ENCODE peak calls at places on chromosome 6, in seven cellular contexts. P is cardiac muscle cell; H is CD4-positive, alpha-beta memory T cell; L is lower lobe of right lung; J is astrocyte of the cerebellum; C is heart right ventricle; D is psoas muscle. G is an unnamed sample.

GRCh38 chr6:127879685-127880084 is 21.2 kb downstream of the THEMIS start:
- DNase-seq in P (peak; percentile 42), H (no peak), L (no peak), J (no peak), C (peak; percentile 5), D (no peak), G (peak; percentile 20)

GRCh38 chr6:125154184-125155135 is 887 bp downstream of the TPD52L1 start:
- DNase-seq in P (no peak), H (no peak), L (peak; percentile 57), J (no peak), C (peak; percentile 43), D (peak; percentile 54), G (peak; percentile 57)

GRCh38 chr6:36210157-36210556 is 13.6 kb downstream of the BRPF3 start:
- DNase-seq in P (no peak), H (no peak), L (no peak), J (no peak), C (no peak), D (no peak), G (no peak)

GRCh38 chr6:151916680-151917164 is 109.2 kb downstream of the ESR1 start:
- DNase-seq in P (peak; percentile 19), H (no peak), L (no peak), J (peak; percentile 16), C (no peak), D (no peak), G (no peak)

GRCh38 chr6:12851123-12851695 is 134.6 kb downstream of the PHACTR1 start:
- DNase-seq in P (peak; percentile 71), H (no peak), L (no peak), J (no peak), C (no peak), D (no peak), G (no peak)

GRCh38 chr6:48476257-48476656 is 365.3 kb upstream of the PTCHD4 start:
- DNase-seq in P (peak; percentile 64), H (no peak), L (no peak), J (peak; percentile 8), C (no peak), D (no peak), G (no peak)

GRCh38 chr6:34934516-34934915 is 45.5 kb downstream of the ANKS1A start:
- DNase-seq in P (peak; percentile 96), H (no peak), L (peak; percentile 79), J (peak; percentile 70), C (peak; percentile 86), D (peak; percentile 62), G (peak; percentile 81)

GRCh38 chr6:70411542-70411941 is 1.8 kb upstream of the FAM135A start:
- DNase-seq in P (no peak), H (no peak), L (no peak), J (no peak), C (no peak), D (no peak), G (no peak)

GRCh38 chr6:129016844-129017243 is 133.9 kb downstream of the LAMA2 start:
- DNase-seq in P (no peak), H (no peak), L (no peak), J (no peak), C (no peak), D (no peak), G (no peak)

GRCh38 chr6:87722831-87723726 is 21.0 kb upstream of the AKIRIN2 start:
- DNase-seq in P (peak; percentile 95), H (no peak), L (peak; percentile 68), J (peak; percentile 95), C (peak; percentile 54), D (peak; percentile 67), G (peak; percentile 77)

GRCh38 chr6:7147051-7147671 is 39.4 kb downstream of the RREB1 start:
- DNase-seq in P (no peak), H (no peak), L (no peak), J (no peak), C (no peak), D (no peak), G (no peak)

GRCh38 chr6:37540390-37540789 is 40.7 kb upstream of the CCDC167 start:
- DNase-seq in P (no peak), H (no peak), L (no peak), J (no peak), C (no peak), D (no peak), G (no peak)

GRCh38 chr6:53179961-53180651 is 31.5 kb upstream of the GCM1 start:
- DNase-seq in P (peak; percentile 72), H (peak; percentile 49), L (peak; percentile 50), J (no peak), C (peak; percentile 25), D (peak; percentile 21), G (peak; percentile 70)

GRCh38 chr6:106731843-106732160 is 102.4 kb downstream of the QRSL1 start:
- DNase-seq in P (no peak), H (no peak), L (no peak), J (no peak), C (no peak), D (no peak), G (no peak)

GRCh38 chr6:21507811-21508210 is 85.7 kb upstream of the SOX4 start:
- DNase-seq in P (peak; percentile 11), H (no peak), L (no peak), J (no peak), C (no peak), D (no peak), G (no peak)

GRCh38 chr6:74268821-74269600 is 573.0 kb downstream of the CD109 start:
- DNase-seq in P (no peak), H (no peak), L (no peak), J (no peak), C (no peak), D (no peak), G (no peak)

GRCh38 chr6:90251295-90251992 is 45.2 kb downstream of the BACH2 start:
- DNase-seq in P (no peak), H (no peak), L (no peak), J (no peak), C (no peak), D (no peak), G (no peak)

GRCh38 chr6:110526731-110527130 is 50.3 kb upstream of the SLC22A16 start:
- DNase-seq in P (no peak), H (no peak), L (no peak), J (no peak), C (no peak), D (no peak), G (no peak)

GRCh38 chr6:105207524-105208269 is 27.9 kb upstream of the POPDC3 start:
- DNase-seq in P (peak; percentile 24), H (no peak), L (no peak), J (no peak), C (no peak), D (no peak), G (no peak)

GRCh38 chr6:156634971-156635371 is 142.2 kb upstream of the ARID1B start:
- DNase-seq in P (no peak), H (no peak), L (no peak), J (no peak), C (no peak), D (no peak), G (no peak)

GRCh38 chr6:159695984-159696383 is 2.9 kb upstream of the SOD2 start:
- DNase-seq in P (no peak), H (no peak), L (no peak), J (no peak), C (no peak), D (no peak), G (no peak)

GRCh38 chr6:38501931-38502330 is 137.8 kb downstream of the BTBD9 start:
- DNase-seq in P (no peak), H (no peak), L (no peak), J (no peak), C (no peak), D (no peak), G (no peak)

GRCh38 chr6:87589693-87590416 is at the start of the genes ORC3 and RARS2:
- DNase-seq in P (peak; percentile 96), H (peak; percentile 95), L (peak; percentile 98), J (peak; percentile 85), C (peak; percentile 97), D (peak; percentile 96), G (peak; percentile 98)

GRCh38 chr6:165663736-165664552 is 903 bp upstream of the PDE10A start:
- DNase-seq in P (no peak), H (no peak), L (no peak), J (no peak), C (peak; percentile 64), D (no peak), G (no peak)

GRCh38 chr6:35497571-35498406 is 910 bp upstream of the TEAD3 start:
- DNase-seq in P (peak; percentile 91), H (peak; percentile 56), L (peak; percentile 77), J (no peak), C (peak; percentile 80), D (peak; percentile 79), G (peak; percentile 44)

GRCh38 chr6:28825732-28826293 is 98.0 kb downstream of the TRIM27 start:
- DNase-seq in P (no peak), H (no peak), L (no peak), J (no peak), C (no peak), D (no peak), G (no peak)
- H3K4me3 ChIP-seq in P (peak overlapping the region; percentile 8), H (no peak overlapping the region), L (no peak overlapping the region), J (no peak overlapping the region), C (no peak overlapping the region), D (no peak overlapping the region), G (no peak overlapping the region)

DNA sequence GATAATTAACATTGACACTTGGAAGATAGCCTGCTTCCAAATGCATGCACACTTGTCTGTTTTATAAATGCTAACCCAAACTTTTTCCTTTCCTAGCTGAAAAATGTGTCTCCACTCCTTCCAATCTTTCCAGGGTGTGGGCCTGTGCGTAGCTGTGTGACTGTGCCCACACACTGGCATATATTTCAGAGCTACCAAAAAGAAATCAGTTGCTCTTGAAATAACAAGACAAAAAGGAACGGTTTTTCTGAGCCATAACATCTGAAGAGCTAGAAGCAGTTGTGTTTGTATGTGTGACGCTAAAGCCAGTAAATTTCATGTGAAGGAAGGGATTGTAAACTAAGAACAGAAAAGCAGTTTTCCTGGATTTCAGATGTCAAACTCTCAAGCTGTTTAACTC is 90.6 kb downstream of the FOXO3 start:
- DNase-seq in P (no peak), H (no peak), L (no peak), J (no peak), C (no peak), D (no peak), G (no peak)
- H3K4me3 ChIP-seq in P (no peak overlapping the region), H (no peak overlapping the region), L (no peak overlapping the region), J (no peak overlapping the region), C (no peak overlapping the region), D (peak overlapping the region; percentile 9), G (no peak overlapping the region)

GRCh38 chr6:43016935-43017334 is 2.9 kb downstream of the KLHDC3 start:
- DNase-seq in P (no peak), H (no peak), L (no peak), J (no peak), C (peak; percentile 37), D (peak; percentile 33), G (peak; percentile 32)

GRCh38 chr6:43019152-43019551 is 2.3 kb upstream of the RRP36 start:
- DNase-seq in P (no peak), H (no peak), L (no peak), J (no peak), C (no peak), D (no peak), G (no peak)

GRCh38 chr6:43013843-43014433 is at the start of the genes KLHDC3 and MEA1:
- DNase-seq in P (peak; percentile 100), H (peak; percentile 100), L (peak; percentile 99), J (peak; percentile 100), C (peak; percentile 97), D (peak; percentile 99), G (peak; percentile 92)

GRCh38 chr6:43014434-43014909 is 423 bp downstream of the KLHDC3 start:
- DNase-seq in P (peak; percentile 40), H (no peak), L (no peak), J (no peak), C (no peak), D (no peak), G (no peak)

GRCh38 chr6:43016166-43016915 is 2.3 kb downstream of the KLHDC3 start:
- DNase-seq in P (no peak), H (no peak), L (no peak), J (no peak), C (no peak), D (no peak), G (no peak)
- H3K4me3 ChIP-seq in P (peak overlapping the region; percentile 69), H (no peak overlapping the region), L (no peak overlapping the region), J (no peak overlapping the region), C (peak overlapping the region; percentile 34), D (peak overlapping the region; percentile 77), G (no peak overlapping the region)

GRCh38 chr6:111846511-111847409 is 26.5 kb downstream of the FYN start:
- DNase-seq in P (no peak), H (peak; percentile 80), L (no peak), J (no peak), C (peak; percentile 57), D (peak; percentile 17), G (no peak)
- H3K4me3 ChIP-seq in P (no peak overlapping the region), H (no peak overlapping the region), L (no peak overlapping the region), J (no peak overlapping the region), C (no peak overlapping the region), D (no peak overlapping the region), G (no peak overlapping the region)